ENCODE peak calls at places on chromosome 22, in five cellular contexts. U is PC-3, J is GM23248, O is neural progenitor cell, T is SK-N-SH. R is an unnamed sample.

GRCh38 chr22:27210111-27210739 is 552.8 kb downstream of the MIAT start:
- DNase-seq in J (no peak), O (no peak), T (no peak), U (no peak), R (no peak)

GRCh38 chr22:22201185-22201924 is 43.2 kb upstream of the VPREB1 start:
- DNase-seq in J (peak; percentile 46), T (peak; percentile 63), U (peak; percentile 18), O (peak; percentile 49), R (peak; percentile 90)

GRCh38 chr22:46862418-46863324 is 100.2 kb downstream of the TBC1D22A start:
- DNase-seq in O (no peak), T (no peak), U (no peak), J (no peak), R (no peak)

GRCh38 chr22:49967333-49968241 is 7.0 kb downstream of the PIM3 start:
- DNase-seq in T (peak; percentile 76), O (peak; percentile 20), J (peak; percentile 37), U (no peak), R (peak; percentile 5)

GRCh38 chr22:44363214-44363979 is 50.6 kb upstream of the SHISAL1 start:
- DNase-seq in O (no peak), J (peak; percentile 98), U (peak; percentile 93), T (peak; percentile 85), R (no peak)

GRCh38 chr22:49764151-49764581 is 63.5 kb downstream of the BRD1 start:
- DNase-seq in O (no peak), U (no peak), J (peak; percentile 55), T (peak; percentile 44), R (no peak)

GRCh38 chr22:42747701-42748513 is 27.2 kb upstream of the A4GALT start:
- DNase-seq in J (peak; percentile 93), U (no peak), T (no peak), O (peak; percentile 62), R (no peak)

GRCh38 chr22:47299879-47300697 is 537.6 kb downstream of the TBC1D22A start:
- DNase-seq in U (no peak), O (no peak), T (peak; percentile 8), J (no peak), R (no peak)

GRCh38 chr22:44354288-44354687 is 41.5 kb upstream of the SHISAL1 start:
- DNase-seq in O (no peak), J (no peak), U (no peak), T (no peak), R (no peak)

GRCh38 chr22:19360300-19360792 is 68.8 kb upstream of the CLTCL1 start:
- DNase-seq in T (no peak), J (no peak), U (no peak), O (no peak), R (no peak)
- H3F3A ChIP-seq in T (no peaks in the 10 kb centered on the region), J (no peaks in the 10 kb centered on the region), U (no peaks in the 10 kb centered on the region), O (no peaks in the 10 kb centered on the region), R (no peaks in the 10 kb centered on the region)

GRCh38 chr22:40265783-40266182 is 80.5 kb upstream of the ADSL start:
- DNase-seq in U (no peak), O (no peak), J (no peak), T (no peak), R (no peak)

GRCh38 chr22:40258463-40259046 is 80.8 kb downstream of the TNRC6B start:
- DNase-seq in U (peak; percentile 87), T (no peak), O (no peak), J (peak; percentile 49), R (no peak)

GRCh38 chr22:40261783-40262182 is 84.1 kb downstream of the TNRC6B start:
- DNase-seq in U (no peak), O (no peak), T (no peak), J (no peak), R (no peak)

GRCh38 chr22:40257979-40258378 is 80.3 kb downstream of the TNRC6B start:
- DNase-seq in U (no peak), O (no peak), J (peak; percentile 50), T (no peak), R (no peak)

GRCh38 chr22:40263191-40263590 is 83.1 kb upstream of the ADSL start:
- DNase-seq in O (no peak), J (no peak), U (no peak), T (no peak), R (no peak)
- TF ChIP-seq EZH2phosphoT487 in O (no peak), J (no peak), U (no peak), T (no peak), R (no peak)

GRCh38 chr22:23779083-23779482 is 6.4 kb downstream of the MMP11 start:
- DNase-seq in J (no peak), O (no peak), T (no peak), U (no peak), R (no peak)
- H3F3A ChIP-seq in J (peaks cover 3% of the 10 kb centered on the region), O (peaks cover 3% of the 10 kb centered on the region), T (peaks cover 10% of the 10 kb centered on the region), U (no peaks in the 10 kb centered on the region), R (no peaks in the 10 kb centered on the region)

GRCh38 chr22:19762315-19763140 is 1.9 kb downstream of the TBX1 start:
- DNase-seq in O (no peak), U (no peak), J (peak; percentile 48), T (no peak), R (no peak)

GRCh38 chr22:19760652-19761002 is at the start of gene TBX1:
- DNase-seq in J (peak; percentile 56), T (peak; percentile 65), U (peak; percentile 7), O (no peak), R (no peak)

GRCh38 chr22:19761022-19761499 is 483 bp downstream of the TBX1 start:
- DNase-seq in T (peak; percentile 71), O (peak; percentile 61), U (no peak), J (peak; percentile 50), R (no peak)

GRCh38 chr22:19759994-19760651 is 455 bp upstream of the TBX1 start:
- DNase-seq in J (peak; percentile 46), T (peak; percentile 74), O (peak; percentile 36), U (peak; percentile 2), R (no peak)

DNA sequence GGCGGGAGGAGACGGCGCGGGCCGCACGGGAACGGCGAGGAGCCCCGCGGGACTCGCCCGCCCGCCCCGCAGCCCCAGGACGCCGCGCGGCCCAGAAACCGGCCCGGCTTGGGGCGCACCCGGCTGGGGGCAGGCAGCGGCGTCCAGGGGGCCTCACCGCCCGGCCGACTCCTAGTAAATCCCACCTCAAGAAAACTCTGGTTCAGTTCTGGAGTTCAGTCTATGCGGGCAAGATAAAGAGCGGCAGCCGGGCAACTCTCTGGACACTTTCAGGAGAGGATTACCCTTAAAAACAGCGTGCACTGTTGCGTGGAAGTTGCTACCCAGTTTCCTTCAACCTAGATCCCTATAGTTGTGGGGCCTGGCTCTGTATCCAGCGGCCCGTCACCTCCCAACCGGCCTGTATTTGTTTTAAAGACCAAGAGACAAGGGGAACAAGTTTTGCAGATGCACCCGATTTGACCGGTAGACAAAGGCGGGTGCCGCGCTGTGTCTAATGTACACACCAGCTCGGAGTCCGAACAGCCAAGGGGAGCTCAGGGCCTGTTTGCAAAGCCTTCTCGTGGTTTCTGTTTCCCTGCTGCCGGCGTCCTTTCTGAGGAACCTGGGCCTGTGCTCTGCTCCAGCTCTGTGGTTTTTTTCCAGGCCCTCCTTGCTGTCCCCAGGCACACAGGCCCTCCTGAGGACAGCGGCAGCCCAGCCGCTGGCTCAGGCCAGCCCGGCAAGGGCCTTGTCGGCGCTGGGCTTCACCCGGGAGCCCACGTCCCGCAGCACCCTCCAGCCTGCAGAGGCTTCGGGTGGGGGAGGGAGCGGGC is 1.1 kb downstream of the TBX1 start:
- DNase-seq in J (peak; percentile 65), T (no peak), U (peak; percentile 43), O (peak; percentile 61), R (no peak)
- TF ChIP-seq EZH2phosphoT487 in J (no peak), T (no peak), U (no peak), O (peak; percentile 100), R (no peak)